ENCODE peak calls at places on chromosomes 4 and X, in ten cellular contexts. Z, B, W, J, M, X, S, Q, O and L are unnamed samples.
A peak's percentile ranks its signal among the peaks of the same experiment; 100 is the strongest.

GRCh38 chrX:100812216-100813158 is 7.7 kb upstream of the CSTF2 start:
- DNase-seq in Z (no peak), B (no peak), W (no peak), J (no peak), M (no peak), X (no peak), S (no peak), Q (no peak), O (peak; percentile 85), L (peak; percentile 41)

GRCh38 chrX:115531818-115532403 is 29.1 kb upstream of the PLS3 start:
- DNase-seq in Z (no peak), B (peak; percentile 32), W (no peak), J (no peak), M (no peak), X (no peak), S (no peak), Q (no peak), O (no peak), L (no peak)

GRCh38 chr4:140579278-140579677 is 10.5 kb upstream of the UCP1 start:
- DNase-seq in Z (no peak), B (no peak), W (no peak), J (no peak), M (no peak), X (no peak), S (no peak), Q (no peak), O (no peak), L (no peak)

GRCh38 chr4:85486425-85487101 is 11.6 kb downstream of the ARHGAP24 start:
- DNase-seq in Z (no peak), B (no peak), W (no peak), J (no peak), M (no peak), X (no peak), S (peak; percentile 46), Q (no peak), O (no peak), L (no peak)

GRCh38 chr4:107747748-107748486 is 27.9 kb upstream of the PAPSS1 start:
- DNase-seq in Z (no peak), B (no peak), W (no peak), J (no peak), M (no peak), X (no peak), S (no peak), Q (no peak), O (no peak), L (no peak)

GRCh38 chr4:2843909-2844584 is 403 bp downstream of the ADD1 start:
- DNase-seq in Z (peak; percentile 48), B (peak; percentile 48), W (peak; percentile 62), J (no peak), M (peak; percentile 83), X (no peak), S (peak; percentile 65), Q (peak; percentile 78), O (peak; percentile 78), L (peak; percentile 46)

GRCh38 chr4:23888421-23889319 is 1.2 kb downstream of the PPARGC1A start:
- DNase-seq in Z (no peak), B (peak; percentile 30), W (no peak), J (no peak), M (peak; percentile 29), X (no peak), S (peak; percentile 55), Q (peak; percentile 83), O (peak; percentile 50), L (no peak)

GRCh38 chrX:70762285-70762684 is 146.2 kb downstream of the TEX11 start:
- DNase-seq in Z (no peak), B (no peak), W (no peak), J (no peak), M (peak; percentile 11), X (peak; percentile 10), S (no peak), Q (peak; percentile 4), O (peak; percentile 52), L (no peak)

GRCh38 chr4:121658125-121658524 is 38.7 kb downstream of the ANXA5 start:
- DNase-seq in Z (no peak), B (no peak), W (no peak), J (no peak), M (no peak), X (no peak), S (no peak), Q (no peak), O (no peak), L (no peak)

GRCh38 chrX:49710744-49711319 is 15.0 kb upstream of the PAGE1 start:
- DNase-seq in Z (no peak), B (no peak), W (no peak), J (no peak), M (peak; percentile 59), X (no peak), S (no peak), Q (no peak), O (no peak), L (no peak)

GRCh38 chrX:46551494-46552128 is 6.4 kb upstream of the ZNF674 start:
- DNase-seq in Z (no peak), B (no peak), W (no peak), J (no peak), M (peak; percentile 9), X (peak; percentile 27), S (peak; percentile 23), Q (no peak), O (peak; percentile 81), L (no peak)

GRCh38 chrX:133362538-133362937 is 52.8 kb downstream of the GPC4 start:
- DNase-seq in Z (no peak), B (no peak), W (no peak), J (no peak), M (no peak), X (no peak), S (no peak), Q (no peak), O (no peak), L (no peak)

GRCh38 chrX:136879001-136879667 is 1.4 kb downstream of the RBMX start:
- DNase-seq in Z (peak; percentile 24), B (no peak), W (no peak), J (no peak), M (no peak), X (no peak), S (peak; percentile 37), Q (no peak), O (no peak), L (no peak)

GRCh38 chrX:154738013-154738738 is 12.7 kb downstream of the GAB3 start:
- DNase-seq in Z (no peak), B (no peak), W (peak; percentile 64), J (no peak), M (no peak), X (peak; percentile 48), S (peak; percentile 70), Q (no peak), O (no peak), L (no peak)

GRCh38 chr4:24054910-24055309 is 165.1 kb upstream of the PPARGC1A start:
- DNase-seq in Z (no peak), B (no peak), W (no peak), J (no peak), M (no peak), X (no peak), S (no peak), Q (no peak), O (no peak), L (no peak)

GRCh38 chr4:71941001-71941400 is 90.8 kb upstream of the NPFFR2 start:
- DNase-seq in Z (peak; percentile 13), B (no peak), W (peak; percentile 10), J (no peak), M (peak; percentile 69), X (peak; percentile 45), S (peak; percentile 35), Q (peak; percentile 66), O (peak; percentile 65), L (no peak)

GRCh38 chr4:189414021-189414420 is 526.7 kb upstream of the FRG1 start:
- DNase-seq in Z (no peak), B (no peak), W (no peak), J (no peak), M (no peak), X (no peak), S (no peak), Q (no peak), O (no peak), L (no peak)

GRCh38 chrX:68658530-68658929 is 11.1 kb downstream of the STARD8 start:
- DNase-seq in Z (no peak), B (no peak), W (peak; percentile 47), J (no peak), M (peak; percentile 65), X (no peak), S (no peak), Q (no peak), O (no peak), L (no peak)

GRCh38 chrX:13581554-13581953 is 12.2 kb downstream of the EGFL6 start:
- DNase-seq in Z (no peak), B (no peak), W (no peak), J (no peak), M (no peak), X (no peak), S (peak; percentile 84), Q (no peak), O (no peak), L (no peak)

GRCh38 chr4:65669008-65669971 is 999 bp downstream of the EPHA5 start:
- DNase-seq in Z (no peak), B (no peak), W (no peak), J (peak; percentile 78), M (peak; percentile 58), X (no peak), S (peak; percentile 59), Q (peak; percentile 44), O (peak; percentile 80), L (no peak)
- H3K4me3 ChIP-seq in Z (no peak overlapping the region), B (no peak overlapping the region), W (peak overlapping the region; percentile 53), J (no peak overlapping the region), M (peak overlapping the region; percentile 56), X (peak overlapping the region; percentile 73), S (peak overlapping the region; percentile 77), Q (peak overlapping the region; percentile 37), O (peak overlapping the region; percentile 79), L (no peak overlapping the region)

DNA sequence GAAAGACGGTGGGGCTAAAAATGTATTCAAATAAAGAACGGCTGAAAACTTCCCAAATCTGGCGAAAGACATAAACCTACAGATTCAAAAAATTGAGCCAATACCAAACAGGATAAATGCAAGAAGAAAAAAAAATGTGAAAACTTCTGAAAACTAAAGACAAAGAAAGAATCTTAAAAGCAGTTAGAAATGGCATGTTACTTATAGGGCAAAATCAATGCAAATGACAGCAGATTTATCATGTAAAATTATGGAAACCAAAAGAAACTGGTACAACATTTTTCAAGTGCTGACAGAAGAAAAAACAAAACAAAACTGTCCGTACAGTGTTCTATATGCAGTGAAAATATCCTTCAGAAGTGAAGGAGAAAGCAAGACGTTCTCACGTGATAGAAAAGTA is 239.0 kb downstream of the PDGFC start:
- DNase-seq in Z (no peak), B (no peak), W (no peak), J (no peak), M (no peak), X (no peak), S (peak; percentile 19), Q (no peak), O (no peak), L (no peak)
- H3K9me3 ChIP-seq in Z (no peaks in the 10 kb centered on the region), B (no peaks in the 10 kb centered on the region), W (no peaks in the 10 kb centered on the region), J (no peaks in the 10 kb centered on the region), M (peaks cover 12% of the 10 kb centered on the region), X (peaks cover 35% of the 10 kb centered on the region), S (peaks cover 46% of the 10 kb centered on the region), Q (no peaks in the 10 kb centered on the region), O (peaks cover 17% of the 10 kb centered on the region), L (peaks cover 10% of the 10 kb centered on the region)

GRCh38 chr4:10460313-10461047 is 3.3 kb upstream of the ZNF518B start:
- DNase-seq in Z (no peak), B (no peak), W (no peak), J (no peak), M (no peak), X (no peak), S (no peak), Q (no peak), O (no peak), L (no peak)
- H3K4me3 ChIP-seq in Z (peak overlapping the region; percentile 38), B (no peak overlapping the region), W (no peak overlapping the region), J (no peak overlapping the region), M (peak overlapping the region; percentile 55), X (no peak overlapping the region), S (peak overlapping the region; percentile 40), Q (no peak overlapping the region), O (peak overlapping the region; percentile 82), L (no peak overlapping the region)

GRCh38 chr4:97412331-97412730 is 730.9 kb downstream of the STPG2 start:
- DNase-seq in Z (no peak), B (no peak), W (no peak), J (no peak), M (no peak), X (no peak), S (no peak), Q (no peak), O (no peak), L (no peak)
- H3K9me3 ChIP-seq in Z (no peaks in the 10 kb centered on the region), B (no peaks in the 10 kb centered on the region), W (no peaks in the 10 kb centered on the region), J (no peaks in the 10 kb centered on the region), M (no peaks in the 10 kb centered on the region), X (peaks cover 14% of the 10 kb centered on the region), S (peaks cover 4% of the 10 kb centered on the region), Q (no peaks in the 10 kb centered on the region), O (peaks cover 5% of the 10 kb centered on the region), L (no peaks in the 10 kb centered on the region)